ENCODE peak calls at places on chromosomes 12 and 14, in ten cellular contexts. One of them, this sample, is unnamed.

GRCh38 chr12:111405856-111406473 is at the start of gene SH2B3:
- DNase-seq in nephron progenitor cell: no peak
- DNase-seq in IMR-90: peak
- DNase-seq in ACHN: peak
- DNase-seq in GM13976: no peak
- DNase-seq in A172: no peak
- DNase-seq in B cell: peak
- DNase-seq in mammary epithelial cell: no peak
- DNase-seq in endothelial cell: no peak
- DNase-seq in T47D: no peak
- DNase-seq in this sample: peak

GRCh38 chr14:72880820-72881219 is 13.1 kb downstream of the DPF3 start:
- DNase-seq in nephron progenitor cell: no peak
- DNase-seq in IMR-90: no peak
- DNase-seq in ACHN: no peak
- DNase-seq in GM13976: no peak
- DNase-seq in A172: no peak
- DNase-seq in B cell: no peak
- DNase-seq in mammary epithelial cell: no peak
- DNase-seq in endothelial cell: no peak
- DNase-seq in T47D: no peak
- DNase-seq in this sample: no peak

GRCh38 chr12:128787827-128788226 is 35.9 kb downstream of the SLC15A4 start:
- DNase-seq in nephron progenitor cell: no peak
- DNase-seq in IMR-90: no peak
- DNase-seq in ACHN: no peak
- DNase-seq in GM13976: no peak
- DNase-seq in A172: no peak
- DNase-seq in B cell: no peak
- DNase-seq in mammary epithelial cell: no peak
- DNase-seq in endothelial cell: no peak
- DNase-seq in T47D: no peak
- DNase-seq in this sample: no peak

GRCh38 chr14:97177016-97177415 is 379.8 kb downstream of the VRK1 start:
- DNase-seq in nephron progenitor cell: no peak
- DNase-seq in IMR-90: no peak
- DNase-seq in ACHN: peak
- DNase-seq in GM13976: peak
- DNase-seq in A172: peak
- DNase-seq in B cell: no peak
- DNase-seq in mammary epithelial cell: peak
- DNase-seq in endothelial cell: peak
- DNase-seq in T47D: peak
- DNase-seq in this sample: peak

GRCh38 chr14:59360923-59361794 is 104.0 kb downstream of the GPR135 start:
- DNase-seq in nephron progenitor cell: no peak
- DNase-seq in IMR-90: peak
- DNase-seq in ACHN: no peak
- DNase-seq in GM13976: no peak
- DNase-seq in A172: peak
- DNase-seq in B cell: no peak
- DNase-seq in mammary epithelial cell: peak
- DNase-seq in endothelial cell: no peak
- DNase-seq in T47D: peak
- DNase-seq in this sample: peak

GRCh38 chr14:83433618-83434017 is 1900.0 kb upstream of the SEL1L start:
- DNase-seq in nephron progenitor cell: no peak
- DNase-seq in IMR-90: peak
- DNase-seq in ACHN: no peak
- DNase-seq in GM13976: no peak
- DNase-seq in A172: no peak
- DNase-seq in B cell: no peak
- DNase-seq in mammary epithelial cell: no peak
- DNase-seq in endothelial cell: no peak
- DNase-seq in T47D: no peak
- DNase-seq in this sample: no peak

GRCh38 chr12:122282066-122282465 is 15.8 kb upstream of the VPS33A start:
- DNase-seq in nephron progenitor cell: no peak
- DNase-seq in IMR-90: peak
- DNase-seq in ACHN: peak
- DNase-seq in GM13976: no peak
- DNase-seq in A172: peak
- DNase-seq in B cell: no peak
- DNase-seq in mammary epithelial cell: peak
- DNase-seq in endothelial cell: no peak
- DNase-seq in T47D: no peak
- DNase-seq in this sample: no peak

GRCh38 chr14:41830679-41831078 is 224.0 kb downstream of the LRFN5 start:
- DNase-seq in nephron progenitor cell: no peak
- DNase-seq in IMR-90: peak
- DNase-seq in ACHN: no peak
- DNase-seq in GM13976: no peak
- DNase-seq in A172: no peak
- DNase-seq in B cell: no peak
- DNase-seq in mammary epithelial cell: peak
- DNase-seq in endothelial cell: no peak
- DNase-seq in T47D: no peak
- DNase-seq in this sample: no peak